ENCODE peak calls at places on chromosomes 4 and X, in four cellular contexts. L is CD8-positive, alpha-beta memory T cell; O is heart left ventricle; Z is stomach. W is an unnamed sample. For H3K4me1 and H3K27me3, the result is how much of the 10 kb centered on the place peaks cover.

GRCh38 chr4:13160906-13161305 is 323.2 kb downstream of the RAB28 start:
- DNase-seq in Z (no peak), O (no peak), L (no peak), W (no peak)

GRCh38 chrX:155768036-155768769 is 112.9 kb upstream of the VAMP7 start:
- DNase-seq in L (no peak), O (no peak), Z (no peak), W (no peak)

GRCh38 chrX:153766098-153766817 is 2.2 kb downstream of the PLXNB3 start:
- DNase-seq in O (no peak), Z (no peak), L (no peak), W (peak)

GRCh38 chr4:2807571-2807970 is 14.7 kb downstream of the SH3BP2 start:
- DNase-seq in O (no peak), L (no peak), Z (no peak), W (no peak)

GRCh38 chr4:145388043-145388442 is 93.6 kb upstream of the SMAD1 start:
- DNase-seq in L (no peak), Z (no peak), O (no peak), W (no peak)

GRCh38 chr4:107072836-107073736 is 37.0 kb upstream of the DKK2 start:
- DNase-seq in O (no peak), Z (no peak), L (no peak), W (no peak)

GRCh38 chr4:156771171-156771837 is 200.3 kb downstream of the PDGFC start:
- DNase-seq in O (no peak), L (no peak), Z (peak), W (peak)

GRCh38 chr4:39514888-39515401 is 12.3 kb downstream of the UGDH start:
- DNase-seq in Z (peak), O (no peak), L (no peak), W (no peak)

GRCh38 chr4:113012776-113013175 is 36.7 kb upstream of the ANK2 start:
- DNase-seq in Z (no peak), O (no peak), L (no peak), W (no peak)

GRCh38 chr4:73917081-73917501 is 47.9 kb downstream of the CXCL1 start:
- DNase-seq in O (no peak), Z (no peak), L (no peak), W (no peak)

GRCh38 chrX:73390628-73391567 is 56.0 kb upstream of the CDX4 start:
- DNase-seq in O (no peak), L (no peak), Z (no peak), W (no peak)

GRCh38 chr4:15547392-15547791 is 77.7 kb downstream of the CC2D2A start:
- DNase-seq in O (no peak), L (peak), Z (no peak), W (no peak)
- H3K4me1 ChIP-seq in O (under half), L (under half), Z (under half), W (under half)

GRCh38 chrX:110044531-110045249 is 41.8 kb downstream of the TMEM164 start:
- DNase-seq in L (no peak), Z (no peak), O (no peak), W (no peak)

GRCh38 chrX:110045421-110045820 is 42.5 kb downstream of the TMEM164 start:
- DNase-seq in O (no peak), L (no peak), Z (no peak), W (no peak)

GRCh38 chrX:110042521-110042920 is 39.6 kb downstream of the TMEM164 start:
- DNase-seq in O (no peak), L (no peak), Z (no peak), W (no peak)

GRCh38 chrX:110038900-110039299 is 36.0 kb downstream of the TMEM164 start:
- DNase-seq in O (no peak), L (no peak), Z (no peak), W (no peak)

GRCh38 chrX:110041980-110042379 is 39.1 kb downstream of the TMEM164 start:
- DNase-seq in O (no peak), Z (no peak), L (no peak), W (no peak)
- H3K27me3 ChIP-seq in O (under half), Z (under half), L (under half), W (under half)

GRCh38 chr4:1043658-1044468 is 32.4 kb downstream of the FGFRL1 start:
- DNase-seq in Z (peak), L (no peak), O (peak), W (peak)

GRCh38 chr4:1041936-1042330 is 30.5 kb downstream of the FGFRL1 start:
- DNase-seq in O (no peak), L (no peak), Z (no peak), W (no peak)

GRCh38 chr4:1042352-1043025 is 31.1 kb downstream of the FGFRL1 start:
- DNase-seq in O (no peak), L (no peak), Z (no peak), W (no peak)

GRCh38 chr4:1044469-1045192 is 33.2 kb downstream of the FGFRL1 start:
- DNase-seq in O (no peak), Z (no peak), L (no peak), W (peak)

DNA sequence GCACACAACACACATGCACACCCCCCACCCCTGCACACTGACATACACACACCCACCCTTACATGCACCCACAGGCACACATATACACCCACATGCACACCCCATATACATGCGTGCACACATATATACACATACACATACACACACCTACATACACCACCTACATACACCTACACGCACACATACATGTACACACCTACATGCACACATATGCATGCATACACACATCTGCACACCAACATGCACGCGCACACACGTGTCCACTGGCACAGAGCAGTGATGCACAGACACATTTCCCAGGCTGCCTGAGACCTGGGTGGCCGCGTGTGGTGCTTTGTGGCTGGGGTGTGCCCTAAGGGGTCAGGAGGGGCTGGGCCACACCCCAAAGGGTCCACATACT is 31.7 kb downstream of the FGFRL1 start:
- DNase-seq in L (no peak), Z (no peak), O (no peak), W (no peak)
- H3K4me1 ChIP-seq in L (under half), Z (half or more), O (under half), W (under half)

DNA sequence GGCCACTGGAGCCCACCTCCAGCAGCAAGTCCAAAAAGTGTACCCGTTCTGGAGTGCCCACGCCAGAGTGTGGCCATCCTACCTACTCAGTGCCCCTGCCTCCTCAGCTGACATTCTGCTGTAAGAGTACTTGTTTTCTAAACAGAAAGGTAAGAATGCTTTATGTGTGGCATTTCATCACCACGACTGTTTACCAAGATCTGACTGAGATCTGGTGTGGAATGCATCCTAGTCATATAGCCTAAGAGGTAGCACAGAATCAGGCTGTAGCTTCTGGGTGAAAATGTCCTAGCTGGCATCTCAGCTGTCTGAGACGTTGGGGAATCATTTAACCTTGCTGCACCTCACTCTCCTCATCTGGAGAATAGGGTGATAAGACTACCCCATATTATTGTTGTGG is 638.7 kb upstream of the TENM3 start:
- DNase-seq in Z (no peak), O (no peak), L (no peak), W (no peak)
- H3K27me3 ChIP-seq in Z (under half), O (under half), L (under half), W (under half)

GRCh38 chr4:185735887-185736286 is 76.1 kb downstream of the SORBS2 start:
- DNase-seq in Z (no peak), O (no peak), L (no peak), W (no peak)

GRCh38 chr4:185738851-185739250 is 73.1 kb downstream of the SORBS2 start:
- DNase-seq in O (no peak), L (no peak), Z (no peak), W (no peak)

GRCh38 chr4:185734930-185735329 is 77.1 kb downstream of the SORBS2 start:
- DNase-seq in O (no peak), L (no peak), Z (no peak), W (no peak)

GRCh38 chr4:185738038-185738552 is 73.9 kb downstream of the SORBS2 start:
- DNase-seq in L (no peak), O (no peak), Z (no peak), W (no peak)

DNA sequence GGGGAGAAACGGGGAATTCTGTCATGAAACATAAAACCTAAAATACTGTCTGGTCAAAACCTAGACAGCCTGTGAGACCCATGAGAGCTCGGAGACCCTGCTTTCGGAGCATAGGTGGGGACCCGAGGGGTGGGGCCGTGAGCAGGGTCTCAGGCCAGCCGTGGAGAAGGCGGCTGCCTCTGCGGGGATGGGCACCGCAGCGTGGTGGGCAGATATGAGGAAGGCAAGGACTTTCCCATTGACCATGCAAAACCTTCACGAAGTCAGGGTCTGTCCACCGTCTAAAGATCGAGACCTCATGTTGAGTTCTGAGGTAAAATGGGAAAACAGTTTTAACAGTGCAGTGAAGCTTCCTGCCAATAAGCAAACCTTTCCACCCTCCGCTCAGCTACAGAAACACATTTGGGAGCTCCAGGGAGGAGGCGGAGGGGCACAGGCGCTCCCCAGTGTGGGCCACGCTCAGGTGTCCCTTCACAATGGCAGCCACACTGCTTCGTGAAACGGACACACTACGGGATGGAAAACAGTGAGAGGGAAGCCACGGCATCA is 74.4 kb downstream of the SORBS2 start:
- DNase-seq in O (no peak), L (no peak), Z (no peak), W (peak)
- H3K4me1 ChIP-seq in O (half or more), L (under half), Z (under half), W (under half)

GRCh38 chr4:7189475-7190277 is 2.7 kb upstream of the SORCS2 start:
- DNase-seq in L (no peak), O (no peak), Z (no peak), W (no peak)
- H3K27me3 ChIP-seq in L (under half), O (under half), Z (under half), W (under half)

DNA sequence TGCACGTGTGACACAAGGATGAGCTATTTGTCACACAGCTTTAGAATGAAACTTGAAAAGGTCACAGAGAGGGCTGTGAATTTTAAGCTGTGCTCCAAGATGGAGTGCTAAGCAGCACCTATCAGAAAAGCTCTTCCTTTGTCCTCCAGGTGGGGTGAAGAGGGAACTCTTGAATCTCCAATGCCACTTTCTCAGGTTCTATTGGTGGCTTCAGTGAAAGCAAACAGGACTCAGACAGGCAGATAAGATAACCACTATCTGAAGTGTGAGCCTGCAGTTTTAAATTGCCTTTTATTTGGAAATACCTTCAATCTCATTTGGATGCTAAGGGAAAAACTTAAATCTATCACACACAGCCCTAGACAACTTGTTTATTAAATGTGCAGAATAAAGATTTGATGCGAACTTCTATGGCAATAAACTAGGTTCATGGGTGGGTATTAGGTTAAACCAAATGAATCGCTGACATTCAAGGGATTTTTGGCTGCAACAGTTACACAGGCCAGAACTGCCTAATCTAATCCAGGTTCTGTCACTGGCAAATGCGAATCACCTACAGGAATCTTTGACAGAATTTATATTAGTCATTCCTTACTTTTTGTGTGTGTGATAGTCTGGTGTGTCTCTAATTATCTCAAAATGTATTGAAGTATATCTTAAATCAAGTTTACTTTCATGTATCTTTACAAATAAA is 13.6 kb upstream of the PDGFRA start:
- DNase-seq in O (no peak), L (no peak), Z (no peak), W (no peak)
- H3K4me1 ChIP-seq in O (under half), L (under half), Z (under half), W (under half)

GRCh38 chr4:70326052-70326451 is 8.7 kb upstream of the CABS1 start:
- DNase-seq in Z (no peak), L (no peak), O (no peak), W (no peak)
- H3K27me3 ChIP-seq in Z (under half), L (under half), O (under half), W (under half)

GRCh38 chr4:147814334-147814733 is 82.4 kb downstream of the ARHGAP10 start:
- DNase-seq in Z (no peak), L (no peak), O (no peak), W (no peak)
- H3K4me1 ChIP-seq in Z (under half), L (under half), O (half or more), W (under half)

GRCh38 chr4:93829531-93830089 is 1.1 kb downstream of the ATOH1 start:
- DNase-seq in Z (no peak), L (no peak), O (no peak), W (no peak)

GRCh38 chr4:93828830-93829530 is 427 bp downstream of the ATOH1 start:
- DNase-seq in L (no peak), Z (no peak), O (no peak), W (no peak)

GRCh38 chr4:93825551-93826216 is 2.9 kb upstream of the ATOH1 start:
- DNase-seq in Z (no peak), L (no peak), O (no peak), W (no peak)

GRCh38 chr4:93828332-93828829 is at the start of gene ATOH1:
- DNase-seq in Z (no peak), L (no peak), O (no peak), W (no peak)

GRCh38 chr4:93827272-93827947 is 1.1 kb upstream of the ATOH1 start:
- DNase-seq in O (no peak), L (no peak), Z (no peak), W (no peak)
- H3K27me3 ChIP-seq in O (under half), L (under half), Z (half or more), W (under half)

W was measured in uterus.